ENCODE peak calls at places on chromosomes 1 and 21, in five cellular contexts. One of them, this sample, is unnamed.

GRCh38 chr1:240658312-240658975 is 46.5 kb upstream of the GREM2 start:
- DNase-seq in right lobe of liver: no peak
- DNase-seq in CD8-positive, alpha-beta T cell: no peak
- DNase-seq in cardiac muscle cell: no peak
- DNase-seq in IMR-90: peak; percentile 73
- DNase-seq in this sample: no peak

GRCh38 chr1:200038987-200039848 is 11.7 kb downstream of the NR5A2 start:
- DNase-seq in right lobe of liver: peak; percentile 83
- DNase-seq in CD8-positive, alpha-beta T cell: no peak
- DNase-seq in cardiac muscle cell: no peak
- DNase-seq in IMR-90: no peak
- DNase-seq in this sample: peak; percentile 77

GRCh38 chr1:75470448-75470847 is 140.5 kb downstream of the SLC44A5 start:
- DNase-seq in CD8-positive, alpha-beta T cell: no peak
- DNase-seq in IMR-90: no peak
- DNase-seq in right lobe of liver: no peak
- DNase-seq in cardiac muscle cell: no peak
- DNase-seq in this sample: no peak

GRCh38 chr1:222815367-222815765 is 527 bp downstream of the DISP1 start:
- DNase-seq in right lobe of liver: no peak
- DNase-seq in CD8-positive, alpha-beta T cell: no peak
- DNase-seq in IMR-90: no peak
- DNase-seq in cardiac muscle cell: peak; percentile 37
- DNase-seq in this sample: no peak

GRCh38 chr1:30273021-30273325 is 450.4 kb downstream of the MATN1 start:
- DNase-seq in CD8-positive, alpha-beta T cell: no peak
- DNase-seq in cardiac muscle cell: no peak
- DNase-seq in IMR-90: no peak
- DNase-seq in right lobe of liver: no peak
- DNase-seq in this sample: no peak

GRCh38 chr1:19799233-19799876 is 361 bp downstream of the TMCO4 start:
- DNase-seq in cardiac muscle cell: peak; percentile 60
- DNase-seq in IMR-90: peak; percentile 37
- DNase-seq in right lobe of liver: peak; percentile 85
- DNase-seq in CD8-positive, alpha-beta T cell: peak; percentile 13
- DNase-seq in this sample: peak; percentile 74

GRCh38 chr1:73044241-73044640 is 761.9 kb upstream of the NEGR1 start:
- DNase-seq in CD8-positive, alpha-beta T cell: no peak
- DNase-seq in IMR-90: no peak
- DNase-seq in cardiac muscle cell: peak; percentile 0
- DNase-seq in right lobe of liver: no peak
- DNase-seq in this sample: no peak

GRCh38 chr1:33257759-33258712 is 1.7 kb downstream of the ZNF362 start:
- DNase-seq in cardiac muscle cell: no peak
- DNase-seq in CD8-positive, alpha-beta T cell: no peak
- DNase-seq in right lobe of liver: peak; percentile 67
- DNase-seq in IMR-90: peak; percentile 20
- DNase-seq in this sample: peak; percentile 58

GRCh38 chr1:1053022-1053421 is 21.1 kb downstream of the RNF223 start:
- DNase-seq in IMR-90: no peak
- DNase-seq in CD8-positive, alpha-beta T cell: no peak
- DNase-seq in right lobe of liver: no peak
- DNase-seq in cardiac muscle cell: no peak
- DNase-seq in this sample: no peak

GRCh38 chr1:213245270-213245669 is 194.2 kb downstream of the RPS6KC1 start:
- DNase-seq in cardiac muscle cell: no peak
- DNase-seq in IMR-90: no peak
- DNase-seq in right lobe of liver: no peak
- DNase-seq in CD8-positive, alpha-beta T cell: no peak
- DNase-seq in this sample: no peak

GRCh38 chr1:23555225-23555801 is 4.0 kb downstream of the ID3 start:
- DNase-seq in cardiac muscle cell: peak; percentile 58
- DNase-seq in right lobe of liver: no peak
- DNase-seq in IMR-90: peak; percentile 68
- DNase-seq in CD8-positive, alpha-beta T cell: no peak
- DNase-seq in this sample: no peak

GRCh38 chr21:27306821-27307746 is 340.2 kb upstream of the ADAMTS5 start:
- DNase-seq in right lobe of liver: no peak
- DNase-seq in CD8-positive, alpha-beta T cell: no peak
- DNase-seq in IMR-90: peak; percentile 22
- DNase-seq in cardiac muscle cell: peak; percentile 50
- DNase-seq in this sample: no peak

GRCh38 chr1:21617126-21617738 is 51.9 kb downstream of the RAP1GAP start:
- DNase-seq in right lobe of liver: no peak
- DNase-seq in IMR-90: no peak
- DNase-seq in cardiac muscle cell: no peak
- DNase-seq in CD8-positive, alpha-beta T cell: no peak
- DNase-seq in this sample: no peak

GRCh38 chr1:43229831-43230780 is 39.7 kb upstream of the TMEM125 start:
- DNase-seq in right lobe of liver: no peak
- DNase-seq in cardiac muscle cell: no peak
- DNase-seq in IMR-90: peak; percentile 28
- DNase-seq in CD8-positive, alpha-beta T cell: no peak
- DNase-seq in this sample: no peak

GRCh38 chr1:25095635-25096200 is 136.6 kb downstream of the SYF2 start:
- DNase-seq in cardiac muscle cell: no peak
- DNase-seq in IMR-90: no peak
- DNase-seq in CD8-positive, alpha-beta T cell: no peak
- DNase-seq in right lobe of liver: no peak
- DNase-seq in this sample: no peak

GRCh38 chr1:160925652-160926241 is 28.9 kb downstream of the ITLN2 start:
- DNase-seq in IMR-90: peak; percentile 14
- DNase-seq in right lobe of liver: no peak
- DNase-seq in CD8-positive, alpha-beta T cell: no peak
- DNase-seq in cardiac muscle cell: peak; percentile 43
- DNase-seq in this sample: no peak

GRCh38 chr1:39398278-39399010 is 93.0 kb upstream of the BMP8A start:
- DNase-seq in right lobe of liver: no peak
- DNase-seq in CD8-positive, alpha-beta T cell: no peak
- DNase-seq in IMR-90: peak; percentile 98
- DNase-seq in cardiac muscle cell: peak; percentile 98
- DNase-seq in this sample: peak; percentile 67

GRCh38 chr1:248812736-248813425 is 12.8 kb downstream of the SH3BP5L start:
- DNase-seq in IMR-90: no peak
- DNase-seq in CD8-positive, alpha-beta T cell: no peak
- DNase-seq in right lobe of liver: no peak
- DNase-seq in cardiac muscle cell: no peak
- DNase-seq in this sample: no peak
- H3K4me1 ChIP-seq in IMR-90: peaks cover 3% of the 10 kb centered on the region
- H3K4me1 ChIP-seq in CD8-positive, alpha-beta T cell: peaks cover 18% of the 10 kb centered on the region
- H3K4me1 ChIP-seq in right lobe of liver: no peaks in the 10 kb centered on the region
- H3K4me1 ChIP-seq in cardiac muscle cell: no peaks in the 10 kb centered on the region
- H3K4me1 ChIP-seq in this sample: no peaks in the 10 kb centered on the region

DNA sequence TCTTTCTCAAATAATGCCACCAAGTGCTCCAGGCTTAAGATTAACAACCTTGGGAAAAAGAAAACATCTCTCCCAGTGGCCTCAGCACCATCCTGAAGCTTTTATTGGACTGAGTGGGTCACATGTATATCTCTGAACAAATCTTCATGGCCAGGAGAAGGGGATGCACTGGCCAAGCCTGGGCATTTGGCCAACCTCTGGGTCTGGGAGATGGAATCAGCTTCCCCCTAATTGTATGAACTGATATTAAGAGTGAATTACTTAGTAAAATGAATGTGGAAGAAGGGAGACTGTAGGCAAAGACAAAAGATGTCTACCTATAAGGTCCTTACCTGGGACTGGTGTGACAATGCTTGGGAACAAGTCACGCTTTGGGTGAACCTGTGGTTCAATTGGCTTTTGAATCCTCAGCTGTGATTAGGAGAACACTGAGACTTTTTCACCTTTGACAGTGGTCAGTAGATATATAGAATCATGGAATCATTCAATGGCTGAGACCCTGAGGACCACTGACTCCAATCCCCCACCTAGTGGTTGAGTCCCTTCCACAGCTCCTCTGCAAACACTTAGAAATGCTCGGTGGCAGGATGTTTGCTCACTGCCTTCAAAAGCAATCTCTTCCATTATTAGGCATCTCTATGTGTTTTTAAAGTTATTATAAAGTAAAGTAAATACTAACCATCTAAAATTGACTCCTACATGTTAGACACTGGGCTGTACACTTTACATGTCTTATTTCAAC is 102.6 kb upstream of the ATP1A1 start:
- DNase-seq in IMR-90: no peak
- DNase-seq in right lobe of liver: no peak
- DNase-seq in CD8-positive, alpha-beta T cell: no peak
- DNase-seq in cardiac muscle cell: no peak
- DNase-seq in this sample: no peak
- TF ChIP-seq CTCF in IMR-90: no peak
- TF ChIP-seq CTCF in right lobe of liver: no peak
- TF ChIP-seq CTCF in CD8-positive, alpha-beta T cell: no peak
- TF ChIP-seq CTCF in cardiac muscle cell: no peak
- TF ChIP-seq CTCF in this sample: no peak

GRCh38 chr1:3469104-3469848 is 14.8 kb downstream of the ARHGEF16 start:
- DNase-seq in CD8-positive, alpha-beta T cell: no peak
- DNase-seq in cardiac muscle cell: no peak
- DNase-seq in right lobe of liver: peak; percentile 52
- DNase-seq in IMR-90: no peak
- DNase-seq in this sample: no peak
- H3K4me1 ChIP-seq in CD8-positive, alpha-beta T cell: no peaks in the 10 kb centered on the region
- H3K4me1 ChIP-seq in cardiac muscle cell: peaks cover 7% of the 10 kb centered on the region
- H3K4me1 ChIP-seq in right lobe of liver: no peaks in the 10 kb centered on the region
- H3K4me1 ChIP-seq in IMR-90: peaks cover 11% of the 10 kb centered on the region
- H3K4me1 ChIP-seq in this sample: no peaks in the 10 kb centered on the region

GRCh38 chr1:218525451-218526197 is 180.5 kb downstream of the TGFB2 start:
- DNase-seq in right lobe of liver: no peak
- DNase-seq in CD8-positive, alpha-beta T cell: no peak
- DNase-seq in cardiac muscle cell: no peak
- DNase-seq in IMR-90: no peak
- DNase-seq in this sample: no peak

GRCh38 chr1:218518341-218518740 is 173.2 kb downstream of the TGFB2 start:
- DNase-seq in IMR-90: no peak
- DNase-seq in cardiac muscle cell: no peak
- DNase-seq in CD8-positive, alpha-beta T cell: no peak
- DNase-seq in right lobe of liver: no peak
- DNase-seq in this sample: no peak

GRCh38 chr1:218524526-218524925 is 179.4 kb downstream of the TGFB2 start:
- DNase-seq in IMR-90: peak; percentile 44
- DNase-seq in CD8-positive, alpha-beta T cell: no peak
- DNase-seq in cardiac muscle cell: no peak
- DNase-seq in right lobe of liver: no peak
- DNase-seq in this sample: no peak

GRCh38 chr1:218524986-218525385 is 179.8 kb downstream of the TGFB2 start:
- DNase-seq in right lobe of liver: no peak
- DNase-seq in IMR-90: no peak
- DNase-seq in cardiac muscle cell: no peak
- DNase-seq in CD8-positive, alpha-beta T cell: no peak
- DNase-seq in this sample: no peak

DNA sequence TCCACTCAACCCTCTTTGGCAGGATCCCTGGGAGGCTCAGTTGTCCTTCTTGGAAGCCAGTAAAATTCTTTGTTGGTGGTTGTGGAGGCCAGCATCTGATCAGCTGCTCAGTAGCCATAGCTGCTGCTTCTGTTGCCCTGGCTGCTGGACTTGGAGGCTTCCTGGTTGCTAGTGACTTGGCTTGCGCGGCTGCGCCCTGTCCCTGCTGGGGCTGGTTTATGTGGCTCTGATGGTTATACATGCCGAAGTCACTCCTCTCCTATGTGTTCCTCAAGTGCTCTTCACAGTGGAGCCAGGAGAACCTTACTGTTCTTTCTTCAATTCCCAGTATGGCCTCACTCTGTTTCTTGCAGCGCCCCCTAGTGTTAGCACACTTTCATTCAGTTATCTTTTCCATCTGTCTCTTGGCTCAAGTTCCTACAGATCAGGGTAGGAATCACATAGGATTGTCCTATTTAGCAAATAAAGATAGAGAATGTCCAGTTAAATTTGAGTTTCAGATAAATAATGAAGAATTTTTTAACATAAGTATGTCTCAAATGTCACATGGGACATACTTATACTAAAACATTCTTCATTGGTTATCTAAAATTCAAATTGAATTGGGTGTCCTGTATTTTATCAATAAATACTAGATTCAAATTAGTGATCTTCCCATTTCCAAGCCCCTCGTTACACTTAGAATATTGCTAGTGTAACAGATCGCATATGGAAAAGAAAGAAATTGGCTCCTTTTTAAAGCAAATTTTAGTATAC is 176.5 kb downstream of the TGFB2 start:
- DNase-seq in cardiac muscle cell: peak; percentile 24
- DNase-seq in right lobe of liver: no peak
- DNase-seq in IMR-90: peak; percentile 21
- DNase-seq in CD8-positive, alpha-beta T cell: no peak
- DNase-seq in this sample: no peak
- TF ChIP-seq CTCF in cardiac muscle cell: peak; percentile 42
- TF ChIP-seq CTCF in right lobe of liver: peak; percentile 66
- TF ChIP-seq CTCF in IMR-90: peak; percentile 48
- TF ChIP-seq CTCF in CD8-positive, alpha-beta T cell: peak; percentile 32
- TF ChIP-seq CTCF in this sample: peak; percentile 35

DNA sequence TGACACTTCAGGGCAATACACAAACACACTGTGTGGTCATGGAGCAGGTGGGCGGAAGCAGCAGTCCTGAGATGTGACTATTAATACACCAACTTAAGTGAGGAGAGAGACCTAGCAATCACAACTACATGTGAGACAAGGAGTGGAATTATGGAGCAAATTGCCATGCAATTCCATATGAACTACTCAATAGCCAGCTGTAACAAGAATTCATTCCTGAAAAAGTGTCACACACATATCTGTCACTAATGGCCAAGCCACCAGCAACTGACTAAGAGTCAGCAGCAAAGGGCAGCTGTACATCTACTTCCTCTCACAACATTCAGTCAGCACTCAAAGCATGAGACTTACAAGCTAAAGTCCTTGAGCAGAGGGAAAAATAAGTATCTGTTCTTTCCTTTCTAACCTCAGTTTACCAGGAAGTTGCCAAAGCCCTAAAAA is 46.2 kb downstream of the GPR3 start:
- DNase-seq in IMR-90: no peak
- DNase-seq in right lobe of liver: no peak
- DNase-seq in CD8-positive, alpha-beta T cell: no peak
- DNase-seq in cardiac muscle cell: no peak
- DNase-seq in this sample: no peak
- H3K4me1 ChIP-seq in IMR-90: peaks cover 21% of the 10 kb centered on the region
- H3K4me1 ChIP-seq in right lobe of liver: no peaks in the 10 kb centered on the region
- H3K4me1 ChIP-seq in CD8-positive, alpha-beta T cell: peaks cover 59% of the 10 kb centered on the region
- H3K4me1 ChIP-seq in cardiac muscle cell: peaks cover 42% of the 10 kb centered on the region
- H3K4me1 ChIP-seq in this sample: peaks cover 34% of the 10 kb centered on the region

DNA sequence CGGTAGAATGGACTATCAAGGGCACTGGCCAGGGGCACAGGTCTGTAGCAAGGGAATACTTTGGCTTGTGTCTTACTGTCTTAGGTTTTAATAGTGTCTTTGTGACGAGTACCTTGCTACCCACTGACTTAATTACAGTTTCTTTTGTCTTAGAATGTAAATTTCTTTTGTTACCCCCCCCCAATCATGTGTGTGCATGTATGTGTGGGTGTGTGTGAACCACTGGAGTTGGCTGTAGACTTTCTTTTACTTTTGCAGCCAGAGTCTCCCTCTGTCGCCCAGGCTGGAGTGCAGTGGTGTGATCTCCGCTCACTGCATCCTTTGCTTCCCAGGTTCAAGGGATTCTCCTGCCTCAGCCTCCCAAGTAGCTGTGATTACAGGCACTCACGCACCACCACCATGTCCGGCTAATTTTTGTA is 61.8 kb upstream of the CLDN14 start:
- DNase-seq in right lobe of liver: no peak
- DNase-seq in CD8-positive, alpha-beta T cell: no peak
- DNase-seq in IMR-90: no peak
- DNase-seq in cardiac muscle cell: no peak
- DNase-seq in this sample: no peak
- TF ChIP-seq CTCF in right lobe of liver: no peak
- TF ChIP-seq CTCF in CD8-positive, alpha-beta T cell: no peak
- TF ChIP-seq CTCF in IMR-90: no peak
- TF ChIP-seq CTCF in cardiac muscle cell: no peak
- TF ChIP-seq CTCF in this sample: no peak